ENCODE peak calls at places on chromosomes 6 and 20, in four cellular contexts. One of them, this sample, is unnamed. For H3K4me1, the result is how much of the 10 kb centered on the place peaks cover.

GRCh38 chr20:22954661-22955060 is 80.5 kb upstream of the SSTR4 start:
- DNase-seq in Karpas-422: no peak
- DNase-seq in H9: no peak
- DNase-seq in trophoblast cell: peak
- DNase-seq in this sample: no peak

GRCh38 chr20:21105429-21106170 is 558 bp downstream of the LINC00237 start:
- DNase-seq in Karpas-422: no peak
- DNase-seq in trophoblast cell: peak
- DNase-seq in H9: peak
- DNase-seq in this sample: no peak

GRCh38 chr6:44514576-44515193 is 127.2 kb downstream of the CDC5L start:
- DNase-seq in trophoblast cell: no peak
- DNase-seq in Karpas-422: no peak
- DNase-seq in H9: no peak
- DNase-seq in this sample: no peak

GRCh38 chr6:40999498-41000070 is 39.4 kb downstream of the UNC5CL start:
- DNase-seq in Karpas-422: peak
- DNase-seq in H9: peak
- DNase-seq in trophoblast cell: peak
- DNase-seq in this sample: no peak

GRCh38 chr20:51386586-51386985 is 155.9 kb downstream of the NFATC2 start:
- DNase-seq in trophoblast cell: no peak
- DNase-seq in H9: no peak
- DNase-seq in Karpas-422: peak
- DNase-seq in this sample: no peak

GRCh38 chr20:36017034-36017951 is 48.9 kb downstream of the CNBD2 start:
- DNase-seq in trophoblast cell: no peak
- DNase-seq in Karpas-422: no peak
- DNase-seq in H9: no peak
- DNase-seq in this sample: no peak

GRCh38 chr20:63082939-63083735 is 76.4 kb upstream of the BHLHE23 start:
- DNase-seq in trophoblast cell: no peak
- DNase-seq in Karpas-422: no peak
- DNase-seq in H9: no peak
- DNase-seq in this sample: no peak

GRCh38 chr20:57192311-57192710 is 74.1 kb downstream of the BMP7 start:
- DNase-seq in Karpas-422: no peak
- DNase-seq in trophoblast cell: peak
- DNase-seq in H9: no peak
- DNase-seq in this sample: no peak

GRCh38 chr6:55069132-55069781 is 105.1 kb upstream of the HCRTR2 start:
- DNase-seq in Karpas-422: peak
- DNase-seq in H9: peak
- DNase-seq in trophoblast cell: peak
- DNase-seq in this sample: peak

GRCh38 chr20:1368448-1369199 is 24.2 kb downstream of the FKBP1A start:
- DNase-seq in trophoblast cell: no peak
- DNase-seq in Karpas-422: no peak
- DNase-seq in H9: no peak
- DNase-seq in this sample: no peak

GRCh38 chr20:8449120-8449519 is 317.1 kb downstream of the PLCB1 start:
- DNase-seq in H9: no peak
- DNase-seq in Karpas-422: no peak
- DNase-seq in trophoblast cell: peak
- DNase-seq in this sample: no peak

GRCh38 chr6:142300758-142301251 is 1.0 kb upstream of the ADGRG6 start:
- DNase-seq in trophoblast cell: no peak
- DNase-seq in H9: peak
- DNase-seq in Karpas-422: no peak
- DNase-seq in this sample: peak

GRCh38 chr20:50113420-50114224 is 672 bp upstream of the UBE2V1 start:
- DNase-seq in Karpas-422: peak
- DNase-seq in H9: no peak
- DNase-seq in trophoblast cell: peak
- DNase-seq in this sample: no peak

GRCh38 chr20:64069614-64070243 is 6.7 kb downstream of the TCEA2 start:
- DNase-seq in trophoblast cell: peak
- DNase-seq in H9: peak
- DNase-seq in Karpas-422: peak
- DNase-seq in this sample: no peak

GRCh38 chr6:35484921-35485392 is 11.9 kb downstream of the TEAD3 start:
- DNase-seq in H9: peak
- DNase-seq in Karpas-422: no peak
- DNase-seq in trophoblast cell: peak
- DNase-seq in this sample: peak

GRCh38 chr6:113855500-113856010 is 1.6 kb upstream of the MARCKS start:
- DNase-seq in Karpas-422: no peak
- DNase-seq in H9: no peak
- DNase-seq in trophoblast cell: peak
- DNase-seq in this sample: peak

GRCh38 chr6:142551145-142551811 is 249.5 kb downstream of the ADGRG6 start:
- DNase-seq in Karpas-422: no peak
- DNase-seq in H9: peak
- DNase-seq in trophoblast cell: no peak
- DNase-seq in this sample: peak

GRCh38 chr20:33162313-33162712 is 5.6 kb upstream of the BPIFA2 start:
- DNase-seq in H9: no peak
- DNase-seq in trophoblast cell: no peak
- DNase-seq in Karpas-422: no peak
- DNase-seq in this sample: no peak

GRCh38 chr6:35139924-35140524 is 1.1 kb downstream of the TCP11 start:
- DNase-seq in H9: peak
- DNase-seq in trophoblast cell: peak
- DNase-seq in Karpas-422: peak
- DNase-seq in this sample: peak

GRCh38 chr20:61263084-61263695 is 11.1 kb downstream of the CDH4 start:
- DNase-seq in Karpas-422: peak
- DNase-seq in H9: peak
- DNase-seq in trophoblast cell: peak
- DNase-seq in this sample: no peak

GRCh38 chr6:28683945-28684538 is 158.4 kb downstream of the GPX5 start:
- DNase-seq in H9: peak
- DNase-seq in Karpas-422: peak
- DNase-seq in trophoblast cell: peak
- DNase-seq in this sample: peak

GRCh38 chr20:58660855-58661254 is 9.8 kb downstream of the STX16 start:
- DNase-seq in H9: no peak
- DNase-seq in trophoblast cell: no peak
- DNase-seq in Karpas-422: no peak
- DNase-seq in this sample: no peak
- H3K4me1 ChIP-seq in H9: under half
- H3K4me1 ChIP-seq in trophoblast cell: under half
- H3K4me1 ChIP-seq in Karpas-422: half or more
- H3K4me1 ChIP-seq in this sample: under half

GRCh38 chr6:32131439-32131948 is 1.4 kb upstream of the FKBPL start:
- DNase-seq in H9: no peak
- DNase-seq in trophoblast cell: peak
- DNase-seq in Karpas-422: no peak
- DNase-seq in this sample: no peak
- H3K4me2 ChIP-seq in H9: no peak
- H3K4me2 ChIP-seq in trophoblast cell: no peak
- H3K4me2 ChIP-seq in Karpas-422: no peak
- H3K4me2 ChIP-seq in this sample: no peak

GRCh38 chr6:139289233-139289632 is 2.6 kb downstream of the TXLNB start:
- DNase-seq in trophoblast cell: no peak
- DNase-seq in H9: no peak
- DNase-seq in Karpas-422: no peak
- DNase-seq in this sample: no peak

GRCh38 chr6:139288496-139289040 is 3.2 kb downstream of the TXLNB start:
- DNase-seq in trophoblast cell: no peak
- DNase-seq in H9: no peak
- DNase-seq in Karpas-422: no peak
- DNase-seq in this sample: no peak

GRCh38 chr6:139290787-139291294 is 957 bp downstream of the TXLNB start:
- DNase-seq in Karpas-422: peak
- DNase-seq in H9: no peak
- DNase-seq in trophoblast cell: peak
- DNase-seq in this sample: no peak

GRCh38 chr6:139285590-139285989 is 6.2 kb downstream of the TXLNB start:
- DNase-seq in Karpas-422: no peak
- DNase-seq in H9: no peak
- DNase-seq in trophoblast cell: no peak
- DNase-seq in this sample: no peak

GRCh38 chr6:139287868-139288267 is 3.9 kb downstream of the TXLNB start:
- DNase-seq in Karpas-422: no peak
- DNase-seq in H9: no peak
- DNase-seq in trophoblast cell: no peak
- DNase-seq in this sample: no peak
- H3K4me1 ChIP-seq in Karpas-422: under half
- H3K4me1 ChIP-seq in H9: under half
- H3K4me1 ChIP-seq in trophoblast cell: under half
- H3K4me1 ChIP-seq in this sample: under half

GRCh38 chr6:137487947-137488735 is 6.1 kb downstream of the OLIG3 start:
- DNase-seq in Karpas-422: no peak
- DNase-seq in H9: no peak
- DNase-seq in trophoblast cell: no peak
- DNase-seq in this sample: no peak

GRCh38 chr6:137487181-137487910 is 6.8 kb downstream of the OLIG3 start:
- DNase-seq in Karpas-422: no peak
- DNase-seq in H9: no peak
- DNase-seq in trophoblast cell: no peak
- DNase-seq in this sample: no peak

GRCh38 chr6:137490506-137490905 is 3.7 kb downstream of the OLIG3 start:
- DNase-seq in H9: no peak
- DNase-seq in Karpas-422: peak
- DNase-seq in trophoblast cell: no peak
- DNase-seq in this sample: no peak

GRCh38 chr6:137489410-137490371 is 4.5 kb downstream of the OLIG3 start:
- DNase-seq in H9: peak
- DNase-seq in trophoblast cell: no peak
- DNase-seq in Karpas-422: no peak
- DNase-seq in this sample: no peak

GRCh38 chr6:137488736-137489409 is 5.3 kb downstream of the OLIG3 start:
- DNase-seq in trophoblast cell: no peak
- DNase-seq in H9: peak
- DNase-seq in Karpas-422: no peak
- DNase-seq in this sample: no peak
- H3K4me2 ChIP-seq in trophoblast cell: peak
- H3K4me2 ChIP-seq in H9: peak
- H3K4me2 ChIP-seq in Karpas-422: no peak
- H3K4me2 ChIP-seq in this sample: no peak

GRCh38 chr6:31827286-31828079 is at the start of gene HSPA1B:
- DNase-seq in Karpas-422: peak
- DNase-seq in H9: peak
- DNase-seq in trophoblast cell: peak
- DNase-seq in this sample: peak

GRCh38 chr6:31826793-31827285 is 699 bp upstream of the HSPA1B start:
- DNase-seq in H9: peak
- DNase-seq in trophoblast cell: no peak
- DNase-seq in Karpas-422: no peak
- DNase-seq in this sample: no peak

GRCh38 chr6:31822038-31822821 is 5.3 kb upstream of the HSPA1B start:
- DNase-seq in H9: peak
- DNase-seq in trophoblast cell: peak
- DNase-seq in Karpas-422: peak
- DNase-seq in this sample: peak

GRCh38 chr6:31821301-31822037 is 6.1 kb upstream of the HSPA1B start:
- DNase-seq in H9: peak
- DNase-seq in trophoblast cell: peak
- DNase-seq in Karpas-422: peak
- DNase-seq in this sample: peak

GRCh38 chr6:31825553-31825952 is 2.0 kb upstream of the HSPA1B start:
- DNase-seq in Karpas-422: no peak
- DNase-seq in trophoblast cell: no peak
- DNase-seq in H9: no peak
- DNase-seq in this sample: no peak
- H3K4me1 ChIP-seq in Karpas-422: under half
- H3K4me1 ChIP-seq in trophoblast cell: under half
- H3K4me1 ChIP-seq in H9: under half
- H3K4me1 ChIP-seq in this sample: under half

DNA sequence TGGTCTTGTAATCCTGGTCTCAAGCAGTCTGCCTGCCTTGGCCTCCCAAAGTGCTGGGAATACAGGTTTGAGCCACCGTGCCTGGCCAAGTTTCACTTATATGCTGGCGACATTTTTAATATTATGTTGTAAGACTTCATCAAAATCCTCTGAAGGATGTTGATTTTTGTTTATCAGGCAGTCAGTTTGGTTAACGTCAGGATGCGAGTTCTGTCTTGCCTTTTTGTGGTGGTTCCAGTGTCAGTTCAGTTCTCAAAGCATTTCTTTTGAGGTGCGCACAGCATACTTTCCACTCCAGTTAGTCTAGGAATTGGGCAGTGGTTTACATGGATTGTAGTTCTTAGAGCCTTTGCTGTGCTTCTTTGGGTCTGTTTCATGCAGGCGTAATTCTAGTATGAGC is 24.9 kb downstream of the SCAF8 start:
- DNase-seq in H9: no peak
- DNase-seq in Karpas-422: no peak
- DNase-seq in trophoblast cell: no peak
- DNase-seq in this sample: peak
- H3K4me2 ChIP-seq in H9: no peak
- H3K4me2 ChIP-seq in Karpas-422: no peak
- H3K4me2 ChIP-seq in trophoblast cell: no peak
- H3K4me2 ChIP-seq in this sample: peak

DNA sequence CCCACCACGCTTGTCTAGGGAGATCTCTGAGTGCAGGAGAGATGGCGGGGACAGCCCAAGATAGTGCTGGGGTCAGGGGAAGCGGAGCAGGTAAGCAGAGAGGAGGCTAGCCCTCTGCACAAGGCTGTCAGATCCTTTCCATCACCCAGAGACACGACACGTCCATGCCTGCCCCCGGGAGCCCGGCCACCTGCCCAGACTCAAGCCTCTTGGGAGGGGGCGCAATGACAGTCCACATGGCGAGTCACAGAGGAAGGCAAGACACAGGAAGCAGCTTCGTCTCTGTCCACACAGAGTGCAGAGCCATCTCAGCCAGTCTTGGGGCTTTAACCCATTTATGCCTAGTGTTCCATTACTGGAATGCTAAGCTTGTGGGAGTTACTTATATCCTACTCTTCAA is 78.4 kb downstream of the PREX1 start:
- DNase-seq in Karpas-422: no peak
- DNase-seq in H9: no peak
- DNase-seq in trophoblast cell: no peak
- DNase-seq in this sample: no peak
- H3K4me1 ChIP-seq in Karpas-422: under half
- H3K4me1 ChIP-seq in H9: under half
- H3K4me1 ChIP-seq in trophoblast cell: under half
- H3K4me1 ChIP-seq in this sample: under half

DNA sequence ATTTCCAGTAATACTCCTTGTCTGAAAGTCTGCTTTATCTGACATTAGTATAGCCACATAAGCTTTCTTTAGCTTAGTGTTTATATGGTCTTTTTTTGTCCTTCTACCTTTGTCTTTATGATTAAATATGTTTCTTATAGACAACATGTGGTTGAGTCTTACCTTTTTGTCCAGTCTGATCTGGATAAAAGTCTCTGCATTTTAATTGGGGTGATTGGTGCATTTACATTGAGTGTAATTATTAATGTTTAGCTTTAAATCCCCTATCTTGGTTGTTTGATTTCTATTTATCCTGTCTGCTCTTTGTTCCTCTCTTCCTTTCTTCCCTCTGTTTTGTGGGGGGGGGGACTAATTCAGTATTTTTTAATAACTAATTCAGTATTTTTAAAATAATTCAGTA is 32.0 kb downstream of the CCDC167 start:
- DNase-seq in H9: no peak
- DNase-seq in trophoblast cell: no peak
- DNase-seq in Karpas-422: no peak
- DNase-seq in this sample: no peak
- H3K4me2 ChIP-seq in H9: no peak
- H3K4me2 ChIP-seq in trophoblast cell: no peak
- H3K4me2 ChIP-seq in Karpas-422: no peak
- H3K4me2 ChIP-seq in this sample: no peak

This sample was measured in mammary epithelial cell.